ENCODE peak calls at places on chromosome 11, in six cellular contexts. J is uterus, T is esophagus squamous epithelium, C is GM12878, H is A549, Z is IMR-90. W is an unnamed sample.

GRCh38 chr11:87437844-87438223 is 400.1 kb downstream of the TMEM135 start:
- DNase-seq in Z (peak), H (no peak), J (no peak), T (no peak), C (no peak), W (no peak)

GRCh38 chr11:30786392-30787120 is 200.4 kb upstream of the MPPED2 start:
- DNase-seq in Z (peak), T (no peak), J (no peak), C (no peak), H (no peak), W (no peak)

GRCh38 chr11:118215262-118215661 is 9.5 kb downstream of the JAML start:
- DNase-seq in C (no peak), T (no peak), Z (no peak), J (no peak), H (no peak), W (no peak)

GRCh38 chr11:693415-693831 is 1.6 kb downstream of the DEAF1 start:
- DNase-seq in C (no peak), Z (no peak), T (no peak), H (no peak), J (no peak), W (no peak)

GRCh38 chr11:3922056-3922455 is 66.6 kb downstream of the STIM1 start:
- DNase-seq in H (no peak), Z (no peak), C (no peak), T (no peak), J (no peak), W (no peak)

GRCh38 chr11:71451596-71452353 is 1.2 kb upstream of the NADSYN1 start:
- DNase-seq in H (no peak), T (no peak), J (no peak), C (no peak), Z (no peak), W (no peak)

GRCh38 chr11:112881461-112881860 is 79.8 kb upstream of the NCAM1 start:
- DNase-seq in T (peak), J (peak), H (peak), Z (no peak), C (no peak), W (peak)

GRCh38 chr11:78987748-78988147 is 413.1 kb upstream of the NARS2 start:
- DNase-seq in T (no peak), H (no peak), Z (no peak), C (no peak), J (no peak), W (no peak)

GRCh38 chr11:406796-407650 is 7.8 kb downstream of the SIGIRR start:
- DNase-seq in H (peak), J (peak), T (no peak), Z (peak), C (peak), W (no peak)

GRCh38 chr11:94732617-94733292 is 35.4 kb upstream of the AMOTL1 start:
- DNase-seq in Z (peak), H (no peak), T (no peak), J (peak), C (no peak), W (no peak)

GRCh38 chr11:130118636-130119387 is 40.8 kb upstream of the ST14 start:
- DNase-seq in T (no peak), H (no peak), C (peak), Z (no peak), J (no peak), W (no peak)

GRCh38 chr11:69000391-69000790 is 12.7 kb downstream of the MRGPRF start:
- DNase-seq in C (no peak), J (no peak), T (no peak), Z (no peak), H (no peak), W (no peak)

GRCh38 chr11:128336203-128336602 is 251.2 kb downstream of the ETS1 start:
- DNase-seq in C (no peak), T (no peak), H (no peak), J (peak), Z (peak), W (peak)

GRCh38 chr11:118010738-118011461 is 24.7 kb downstream of the IL10RA start:
- DNase-seq in J (no peak), C (peak), H (no peak), Z (no peak), T (no peak), W (no peak)

GRCh38 chr11:60377737-60378136 is 595 bp upstream of the MS4A7 start:
- DNase-seq in C (peak), J (no peak), Z (no peak), H (no peak), T (no peak), W (no peak)

GRCh38 chr11:113526521-113526920 is 51.3 kb upstream of the DRD2 start:
- DNase-seq in T (no peak), C (no peak), J (no peak), Z (no peak), H (no peak), W (no peak)

GRCh38 chr11:26704249-26704648 is 17.6 kb downstream of the SLC5A12 start:
- DNase-seq in C (no peak), T (no peak), J (no peak), Z (no peak), H (no peak), W (no peak)

GRCh38 chr11:69439651-69440464 is 41.6 kb upstream of the LINC01488 start:
- DNase-seq in C (no peak), J (no peak), T (no peak), Z (peak), H (no peak), W (no peak)

GRCh38 chr11:107196732-107197131 is 178.5 kb upstream of the GUCY1A2 start:
- DNase-seq in J (no peak), C (no peak), Z (no peak), T (no peak), H (peak), W (no peak)

GRCh38 chr11:64459016-64459415 is 100.1 kb downstream of the RPS6KA4 start:
- DNase-seq in T (no peak), C (no peak), H (no peak), J (no peak), Z (peak), W (no peak)

GRCh38 chr11:69357458-69358397 is 63.8 kb downstream of the MYEOV start:
- DNase-seq in J (no peak), Z (no peak), C (no peak), H (no peak), T (no peak), W (no peak)

GRCh38 chr11:126225266-126225665 is 13.7 kb downstream of the FAM118B start:
- DNase-seq in T (no peak), Z (no peak), J (no peak), C (no peak), H (no peak), W (no peak)

GRCh38 chr11:13963169-13963948 is 836 bp downstream of the SPON1 start:
- DNase-seq in H (no peak), T (no peak), C (no peak), J (peak), Z (peak), W (no peak)

GRCh38 chr11:103433380-103433779 is 324.2 kb downstream of the DYNC2H1 start:
- DNase-seq in H (no peak), C (no peak), Z (peak), T (no peak), J (no peak), W (peak)

GRCh38 chr11:63592975-63593395 is 21.2 kb downstream of the PLAAT3 start:
- DNase-seq in C (no peak), H (peak), Z (peak), T (no peak), J (no peak), W (no peak)

GRCh38 chr11:36750349-36750748 is 152.3 kb upstream of the RAG2 start:
- DNase-seq in C (no peak), J (no peak), Z (no peak), H (no peak), T (no peak), W (no peak)

GRCh38 chr11:130478204-130478701 is 29.8 kb downstream of the ADAMTS15 start:
- DNase-seq in J (peak), Z (peak), C (no peak), H (peak), T (no peak), W (peak)

GRCh38 chr11:128392259-128392658 is 195.1 kb downstream of the ETS1 start:
- DNase-seq in J (no peak), C (no peak), H (no peak), Z (no peak), T (no peak), W (no peak)

GRCh38 chr11:88414385-88414861 is 76.9 kb upstream of the CTSC start:
- DNase-seq in J (no peak), Z (peak), H (no peak), T (no peak), C (no peak), W (no peak)

GRCh38 chr11:106503901-106504300 is 426.4 kb downstream of the AASDHPPT start:
- DNase-seq in T (no peak), Z (no peak), C (no peak), H (no peak), J (no peak), W (no peak)

GRCh38 chr11:35420371-35420770 is 1.0 kb upstream of the SLC1A2 start:
- DNase-seq in H (no peak), T (no peak), J (no peak), C (no peak), Z (no peak), W (no peak)

GRCh38 chr11:93082900-93083299 is 113.4 kb downstream of the MTNR1B start:
- DNase-seq in H (no peak), T (no peak), C (no peak), J (no peak), Z (no peak), W (no peak)

GRCh38 chr11:93089474-93090102 is 108.2 kb downstream of the SLC36A4 start:
- DNase-seq in Z (peak), J (no peak), T (no peak), H (peak), C (no peak), W (no peak)

GRCh38 chr11:93081694-93082093 is 112.2 kb downstream of the MTNR1B start:
- DNase-seq in J (no peak), Z (no peak), H (no peak), C (no peak), T (no peak), W (no peak)

GRCh38 chr11:93080146-93080759 is 110.8 kb downstream of the MTNR1B start:
- DNase-seq in C (no peak), Z (no peak), T (no peak), H (no peak), J (no peak), W (no peak)

GRCh38 chr11:93085097-93085496 is 112.7 kb downstream of the SLC36A4 start:
- DNase-seq in H (no peak), Z (peak), T (no peak), C (no peak), J (no peak), W (peak)
- TF ChIP-seq POLR2A in H (no peak), Z (no peak), T (no peak), C (no peak), J (no peak), W (no peak)

GRCh38 chr11:65616575-65617001 is 1.0 kb downstream of the PCNX3 start:
- DNase-seq in Z (no peak), H (no peak), C (no peak), T (no peak), J (no peak), W (no peak)

GRCh38 chr11:65617990-65618751 is 2.6 kb downstream of the PCNX3 start:
- DNase-seq in Z (no peak), C (no peak), J (no peak), H (no peak), T (no peak), W (no peak)

GRCh38 chr11:65615229-65615949 is at the start of gene PCNX3:
- DNase-seq in H (peak), C (peak), Z (peak), J (peak), T (peak), W (peak)

GRCh38 chr11:65617136-65617850 is 1.7 kb downstream of the PCNX3 start:
- DNase-seq in C (no peak), T (no peak), H (no peak), Z (no peak), J (no peak), W (no peak)

GRCh38 chr11:65615950-65616574 is 486 bp downstream of the PCNX3 start:
- DNase-seq in T (no peak), H (peak), J (no peak), Z (no peak), C (no peak), W (peak)
- TF ChIP-seq POLR2A in T (no peak), H (no peak), J (no peak), Z (no peak), C (no peak), W (no peak)

GRCh38 chr11:96238563-96239166 is 104.3 kb downstream of the MAML2 start:
- DNase-seq in C (no peak), H (no peak), J (no peak), Z (peak), T (no peak), W (no peak)

GRCh38 chr11:96246718-96247540 is 96.1 kb downstream of the MAML2 start:
- DNase-seq in H (no peak), T (no peak), C (no peak), Z (peak), J (no peak), W (no peak)

GRCh38 chr11:96242191-96242845 is 100.7 kb downstream of the MAML2 start:
- DNase-seq in J (no peak), T (no peak), Z (no peak), H (no peak), C (no peak), W (no peak)

GRCh38 chr11:96241351-96241841 is 101.6 kb downstream of the MAML2 start:
- DNase-seq in J (no peak), C (no peak), Z (no peak), T (no peak), H (no peak), W (no peak)

DNA sequence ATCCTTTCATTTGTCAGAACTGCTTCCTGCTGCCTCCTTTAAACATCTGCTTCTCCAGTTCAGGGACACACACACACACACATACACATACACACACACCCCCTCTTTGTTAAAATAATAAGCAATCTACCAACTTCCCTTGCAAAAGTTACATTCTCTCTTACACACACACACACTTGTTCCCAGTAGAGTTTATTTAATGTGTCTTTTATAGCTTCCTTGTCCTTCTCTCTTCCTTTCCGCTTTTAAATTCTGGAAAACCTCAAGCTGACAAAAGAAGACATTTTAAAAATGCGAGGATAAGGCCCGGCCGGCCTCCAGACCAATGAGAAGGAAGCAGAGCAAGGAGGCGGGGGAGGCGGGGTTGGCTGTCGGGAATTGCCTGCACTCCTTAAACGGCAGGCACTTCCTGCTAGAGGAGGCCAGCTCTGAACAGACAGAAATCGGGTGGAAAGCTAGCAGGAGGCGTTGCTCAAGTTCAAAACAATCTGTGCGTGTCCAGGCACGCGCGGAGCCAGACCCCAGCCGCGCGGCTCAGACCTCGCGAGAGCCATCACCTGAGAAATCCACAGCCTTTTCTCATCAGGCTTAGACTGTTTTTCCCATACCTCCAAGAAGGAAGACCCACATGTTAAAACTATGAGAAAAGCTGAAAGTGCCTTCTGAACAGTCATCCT is 99.9 kb downstream of the MAML2 start:
- DNase-seq in Z (peak), H (peak), T (peak), C (peak), J (peak), W (peak)
- TF ChIP-seq POLR2A in Z (no peak), H (no peak), T (no peak), C (peak), J (peak), W (no peak)

GRCh38 chr11:65917434-65918210 is 1.2 kb downstream of the C11orf68 start:
- DNase-seq in J (peak), H (no peak), Z (no peak), C (no peak), T (no peak), W (no peak)

GRCh38 chr11:65920035-65920802 is 993 bp downstream of the DRAP1 start:
- DNase-seq in H (no peak), Z (no peak), J (peak), T (no peak), C (no peak), W (no peak)

GRCh38 chr11:65921033-65921555 is 1.9 kb downstream of the DRAP1 start:
- DNase-seq in J (no peak), C (no peak), H (no peak), T (no peak), Z (no peak), W (no peak)

GRCh38 chr11:65918211-65919150 is at the start of gene C11orf68:
- DNase-seq in C (no peak), H (no peak), J (no peak), Z (no peak), T (no peak), W (no peak)

GRCh38 chr11:65919151-65920034 is at the start of gene DRAP1:
- DNase-seq in T (peak), H (peak), Z (peak), C (peak), J (peak), W (peak)
- TF ChIP-seq POLR2A in T (peak), H (peak), Z (peak), C (peak), J (peak), W (peak)

GRCh38 chr11:121453589-121454299 is 977 bp upstream of the SORL1-AS1 start:
- DNase-seq in T (no peak), C (no peak), J (no peak), Z (no peak), H (no peak), W (no peak)
- TF ChIP-seq POLR2A in T (no peak), C (peak), J (no peak), Z (no peak), H (no peak), W (no peak)

GRCh38 chr11:111807098-111807497 is 40.9 kb upstream of the PPP2R1B start:
- DNase-seq in C (no peak), J (no peak), H (no peak), T (no peak), Z (no peak), W (no peak)
- TF ChIP-seq POLR2A in C (no peak), J (no peak), H (no peak), T (no peak), Z (no peak), W (no peak)

GRCh38 chr11:77252555-77253270 is 48.8 kb downstream of the GDPD4 start:
- DNase-seq in Z (no peak), J (no peak), T (no peak), H (no peak), C (no peak), W (no peak)
- TF ChIP-seq POLR2A in Z (no peak), J (no peak), T (no peak), H (no peak), C (no peak), W (no peak)